ENCODE peak calls at places on chromosomes 12 and 14, in five cellular contexts. V is OCI-LY7, E is NCI-H748 treated with DMSO at 0.1 percent for 48 hours, N is H4, S is NCI-H82. H is an unnamed sample.

GRCh38 chr12:48084066-48084465 is 21.8 kb downstream of the SENP1 start:
- DNase-seq in S (peak), N (no peak), E (no peak), V (peak), H (no peak)

GRCh38 chr12:11705010-11705409 is 55.5 kb downstream of the ETV6 start:
- DNase-seq in V (no peak), N (peak), E (no peak), S (no peak), H (peak)

GRCh38 chr12:24499151-24500146 is 449.5 kb downstream of the BCAT1 start:
- DNase-seq in V (no peak), S (no peak), E (no peak), N (peak), H (peak)

GRCh38 chr12:78226763-78227162 is 396.1 kb downstream of the NAV3 start:
- DNase-seq in S (no peak), V (no peak), N (no peak), E (no peak), H (no peak)

GRCh38 chr12:121218588-121219352 is 8.8 kb downstream of the P2RX4 start:
- DNase-seq in S (no peak), V (no peak), E (no peak), N (no peak), H (no peak)

GRCh38 chr14:94771191-94771905 is 1.4 kb upstream of the GSC start:
- DNase-seq in S (no peak), V (no peak), E (no peak), N (no peak), H (no peak)

GRCh38 chr12:20011200-20011599 is 357.1 kb upstream of the PDE3A start:
- DNase-seq in N (no peak), V (no peak), S (no peak), E (no peak), H (no peak)

GRCh38 chr12:78818487-78818886 is 46.1 kb upstream of the SYT1 start:
- DNase-seq in E (no peak), N (no peak), V (no peak), S (no peak), H (no peak)

GRCh38 chr12:56530390-56531055 is 8.9 kb downstream of the RBMS2 start:
- DNase-seq in E (no peak), V (no peak), N (peak), S (no peak), H (no peak)

GRCh38 chr12:67357726-67358125 is 88.6 kb downstream of the CAND1 start:
- DNase-seq in V (no peak), S (no peak), E (no peak), N (no peak), H (no peak)

GRCh38 chr14:32201816-32202467 is at the start of gene RNU6-7:
- DNase-seq in N (peak), S (peak), E (peak), V (no peak), H (peak)

GRCh38 chr14:74922752-74923401 is at the start of gene RPS6KL1:
- DNase-seq in V (peak), E (peak), S (peak), N (no peak), H (peak)

GRCh38 chr12:27652174-27652763 is 44.0 kb upstream of the REP15 start:
- DNase-seq in V (peak), N (peak), S (peak), E (peak), H (peak)

GRCh38 chr14:40623641-40624040 is 983.0 kb upstream of the LRFN5 start:
- DNase-seq in E (peak), N (no peak), S (no peak), V (no peak), H (no peak)

GRCh38 chr14:23284654-23285529 is 1.0 kb downstream of the HOMEZ start:
- DNase-seq in V (peak), E (no peak), N (no peak), S (no peak), H (no peak)

H was measured in Caki2.